ENCODE peak calls at places on chromosomes 7 and 10, in nine cellular contexts. W is spleen, B is mammary epithelial cell, H is A673, J is HCT116, O is cardiac muscle cell, N is adipocyte, I is H7, F is tibial nerve. Y is an unnamed sample. For H3K27me3, the result is how much of the 10 kb centered on the place peaks cover.

GRCh38 chr7:22676385-22676784 is 50.6 kb upstream of the IL6 start:
- DNase-seq in I (no peak), B (no peak), W (no peak), H (no peak), J (no peak), F (no peak), O (no peak), N (no peak), Y (no peak)

GRCh38 chr7:380226-380550 is 90.2 kb downstream of the FOXL3 start:
- DNase-seq in J (no peak), W (no peak), F (no peak), I (peak), B (no peak), H (no peak), O (peak), N (no peak), Y (no peak)

GRCh38 chr10:118615888-118616287 is 20.4 kb upstream of the PRLHR start:
- DNase-seq in H (peak), N (peak), J (peak), B (peak), F (no peak), I (peak), O (no peak), W (no peak), Y (no peak)

GRCh38 chr7:38801786-38802185 is 107.2 kb downstream of the VPS41 start:
- DNase-seq in J (no peak), W (no peak), B (no peak), I (no peak), F (no peak), N (peak), O (no peak), H (no peak), Y (no peak)

GRCh38 chr7:154640266-154640865 is 362.6 kb downstream of the PAXIP1 start:
- DNase-seq in W (no peak), H (no peak), B (no peak), I (peak), J (no peak), F (no peak), N (no peak), O (peak), Y (no peak)

GRCh38 chr10:114372179-114372578 is 32.1 kb downstream of the AFAP1L2 start:
- DNase-seq in H (no peak), F (no peak), W (no peak), J (no peak), I (no peak), B (no peak), N (no peak), O (no peak), Y (no peak)

GRCh38 chr7:23594879-23595604 is 2.1 kb upstream of the CCDC126 start:
- DNase-seq in H (no peak), I (no peak), J (peak), F (no peak), B (peak), W (no peak), O (no peak), N (no peak), Y (no peak)

GRCh38 chr10:63631971-63632370 is 110.8 kb downstream of the REEP3 start:
- DNase-seq in N (peak), H (peak), F (no peak), W (no peak), O (no peak), J (no peak), B (no peak), I (no peak), Y (no peak)

GRCh38 chr7:55928006-55928767 is 23.5 kb upstream of the MRPS17 start:
- DNase-seq in B (no peak), O (no peak), F (no peak), I (no peak), N (no peak), W (no peak), J (no peak), H (no peak), Y (no peak)

GRCh38 chr7:21256310-21256877 is 171.5 kb upstream of the SP4 start:
- DNase-seq in N (peak), B (peak), I (no peak), O (peak), F (no peak), J (peak), H (peak), W (no peak), Y (no peak)

GRCh38 chr7:157233677-157234076 is 95.0 kb downstream of the UBE3C start:
- DNase-seq in B (no peak), W (no peak), O (no peak), N (no peak), H (no peak), J (no peak), I (no peak), F (no peak), Y (no peak)

GRCh38 chr7:142880886-142881505 is 4.5 kb downstream of the TRPV6 start:
- DNase-seq in J (peak), F (no peak), W (no peak), B (no peak), H (peak), I (peak), O (peak), N (peak), Y (no peak)

GRCh38 chr7:100128602-100128963 is 1.8 kb downstream of the MBLAC1 start:
- DNase-seq in O (no peak), I (no peak), B (no peak), J (no peak), N (no peak), W (no peak), F (no peak), H (no peak), Y (no peak)

GRCh38 chr10:84076540-84077195 is 62.6 kb upstream of the GHITM start:
- DNase-seq in W (no peak), H (peak), F (no peak), J (no peak), N (peak), O (no peak), B (no peak), I (peak), Y (no peak)

GRCh38 chr7:105602325-105603305 is 21.3 kb upstream of the EFCAB10 start:
- DNase-seq in N (peak), J (no peak), O (no peak), I (no peak), F (no peak), B (no peak), H (peak), W (no peak), Y (no peak)

GRCh38 chr7:81956520-81956919 is 186.7 kb upstream of the HGF start:
- DNase-seq in H (peak), B (no peak), F (no peak), J (peak), N (peak), O (peak), W (no peak), I (peak), Y (no peak)

GRCh38 chr7:84107259-84107658 is 87.3 kb downstream of the SEMA3A start:
- DNase-seq in B (no peak), W (no peak), N (peak), F (no peak), H (peak), J (no peak), I (no peak), O (no peak), Y (no peak)

GRCh38 chr7:20064974-20065862 is 152.0 kb downstream of the MACC1 start:
- DNase-seq in B (peak), I (no peak), H (no peak), N (peak), W (no peak), O (peak), F (no peak), J (peak), Y (no peak)

DNA sequence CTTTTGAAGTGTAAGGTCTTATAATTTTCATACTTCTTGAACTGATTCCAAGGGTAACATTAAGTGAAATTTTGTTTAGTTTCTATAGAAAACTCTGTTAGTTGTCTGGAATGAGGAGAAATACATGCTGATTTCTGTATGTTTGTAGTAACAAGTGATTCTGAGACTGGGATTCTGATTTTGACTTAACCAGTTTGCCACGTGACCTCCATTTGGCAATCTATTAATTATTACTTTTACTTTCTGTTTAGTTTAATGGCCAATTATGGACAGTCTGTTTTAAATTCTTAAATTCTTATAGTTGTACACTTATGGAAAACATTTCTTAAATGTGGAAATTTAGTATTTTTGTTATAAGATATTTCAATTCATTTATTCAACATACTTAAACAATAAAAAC is 163.1 kb downstream of the ADK start:
- DNase-seq in J (no peak), O (no peak), W (no peak), B (no peak), N (peak), H (no peak), F (no peak), I (no peak), Y (no peak)
- H3K4me3 ChIP-seq in J (no peak), O (no peak), W (peak), B (peak), N (peak), H (peak), F (no peak), I (no peak), Y (no peak)

GRCh38 chr7:158373761-158374545 is 213.7 kb downstream of the PTPRN2 start:
- DNase-seq in J (no peak), N (no peak), O (no peak), B (no peak), F (no peak), W (peak), I (no peak), H (no peak), Y (no peak)

GRCh38 chr7:158377800-158378623 is 209.6 kb downstream of the PTPRN2 start:
- DNase-seq in N (no peak), J (no peak), H (no peak), B (no peak), I (no peak), O (no peak), F (no peak), W (peak), Y (no peak)

GRCh38 chr7:158374586-158374985 is 213.0 kb downstream of the PTPRN2 start:
- DNase-seq in F (no peak), N (no peak), W (no peak), I (no peak), J (no peak), H (no peak), O (no peak), B (peak), Y (no peak)

GRCh38 chr7:158372400-158373302 is 215.0 kb downstream of the PTPRN2 start:
- DNase-seq in N (no peak), I (no peak), B (no peak), F (no peak), O (no peak), J (no peak), H (no peak), W (peak), Y (no peak)

GRCh38 chr7:158375034-158375433 is 212.6 kb downstream of the PTPRN2 start:
- DNase-seq in J (no peak), B (no peak), I (no peak), N (no peak), H (no peak), O (no peak), W (peak), F (no peak), Y (no peak)
- H3K27me3 ChIP-seq in J (under half), B (under half), I (under half), N (under half), H (under half), O (under half), W (under half), F (under half), Y (under half)

GRCh38 chr10:89303161-89303560 is 1.3 kb downstream of the IFIT2 start:
- DNase-seq in O (no peak), N (no peak), B (no peak), W (no peak), H (no peak), F (no peak), I (no peak), J (no peak), Y (no peak)
- H3K4me3 ChIP-seq in O (no peak), N (peak), B (no peak), W (peak), H (no peak), F (peak), I (no peak), J (no peak), Y (peak)

GRCh38 chr7:27211084-27211446 is 11.2 kb upstream of the HOXA13 start:
- DNase-seq in N (no peak), B (no peak), J (no peak), I (no peak), H (no peak), F (no peak), W (no peak), O (no peak), Y (no peak)

GRCh38 chr7:27209933-27210440 is 10.1 kb upstream of the HOXA13 start:
- DNase-seq in F (no peak), O (no peak), W (no peak), B (no peak), N (no peak), I (no peak), J (no peak), H (no peak), Y (no peak)

GRCh38 chr7:27208998-27209397 is 9.1 kb upstream of the HOXA13 start:
- DNase-seq in B (no peak), F (no peak), W (no peak), I (no peak), J (no peak), N (no peak), H (no peak), O (no peak), Y (no peak)

GRCh38 chr7:27211694-27212316 is 11.9 kb upstream of the HOXA13 start:
- DNase-seq in N (no peak), B (no peak), J (no peak), I (no peak), O (no peak), H (no peak), W (no peak), F (no peak), Y (no peak)

GRCh38 chr7:27210441-27211083 is 10.7 kb upstream of the HOXA13 start:
- DNase-seq in F (peak), J (no peak), N (peak), B (peak), W (peak), H (peak), O (peak), I (peak), Y (no peak)
- H3K27me3 ChIP-seq in F (half or more), J (under half), N (half or more), B (under half), W (half or more), H (half or more), O (half or more), I (half or more), Y (under half)

DNA sequence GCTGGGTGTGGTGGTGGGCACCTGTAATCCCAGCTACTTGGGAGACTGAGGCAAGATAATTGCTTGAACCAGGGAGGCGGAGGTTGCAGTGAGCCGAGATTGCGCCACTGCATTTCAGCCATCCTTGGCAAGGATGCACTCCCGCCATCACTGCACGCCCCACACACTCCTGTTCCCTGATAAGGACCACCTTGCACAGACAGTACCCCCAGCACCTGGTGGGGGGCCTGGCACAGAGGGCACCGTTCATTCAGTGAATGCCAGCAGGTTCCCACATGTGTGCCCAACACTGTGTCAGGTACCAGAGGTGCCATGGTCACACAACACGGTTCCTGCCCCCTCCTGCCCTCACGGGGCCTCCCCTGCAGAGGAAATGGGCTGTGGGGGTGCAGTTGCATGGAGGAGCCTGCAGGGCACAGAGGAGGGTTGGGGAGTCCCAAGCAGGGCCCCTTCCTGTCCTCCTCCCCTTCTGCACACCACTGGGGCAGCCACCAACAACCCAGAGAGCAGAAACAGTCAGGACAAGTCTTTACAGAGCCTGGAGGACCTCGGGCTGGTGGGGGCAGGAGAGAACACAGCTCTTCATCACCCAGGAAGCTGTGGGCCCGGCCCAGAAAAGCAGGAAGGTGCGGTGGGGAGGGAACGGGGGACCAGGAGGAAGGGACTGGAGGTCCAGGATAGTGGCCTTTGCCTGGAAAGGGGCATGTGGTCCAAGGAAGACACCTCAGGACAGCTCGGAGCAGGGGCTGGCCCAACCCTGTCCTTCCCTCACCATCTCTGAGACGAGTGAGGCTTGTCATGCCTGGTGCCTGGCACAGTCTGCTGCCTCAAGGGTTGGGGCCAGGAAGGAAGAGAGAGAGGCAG is 7.1 kb downstream of the CRYGN start:
- DNase-seq in J (no peak), F (no peak), I (peak), B (peak), H (no peak), N (no peak), W (no peak), O (no peak), Y (no peak)
- H3K4me3 ChIP-seq in J (no peak), F (no peak), I (no peak), B (no peak), H (no peak), N (no peak), W (no peak), O (no peak), Y (no peak)

DNA sequence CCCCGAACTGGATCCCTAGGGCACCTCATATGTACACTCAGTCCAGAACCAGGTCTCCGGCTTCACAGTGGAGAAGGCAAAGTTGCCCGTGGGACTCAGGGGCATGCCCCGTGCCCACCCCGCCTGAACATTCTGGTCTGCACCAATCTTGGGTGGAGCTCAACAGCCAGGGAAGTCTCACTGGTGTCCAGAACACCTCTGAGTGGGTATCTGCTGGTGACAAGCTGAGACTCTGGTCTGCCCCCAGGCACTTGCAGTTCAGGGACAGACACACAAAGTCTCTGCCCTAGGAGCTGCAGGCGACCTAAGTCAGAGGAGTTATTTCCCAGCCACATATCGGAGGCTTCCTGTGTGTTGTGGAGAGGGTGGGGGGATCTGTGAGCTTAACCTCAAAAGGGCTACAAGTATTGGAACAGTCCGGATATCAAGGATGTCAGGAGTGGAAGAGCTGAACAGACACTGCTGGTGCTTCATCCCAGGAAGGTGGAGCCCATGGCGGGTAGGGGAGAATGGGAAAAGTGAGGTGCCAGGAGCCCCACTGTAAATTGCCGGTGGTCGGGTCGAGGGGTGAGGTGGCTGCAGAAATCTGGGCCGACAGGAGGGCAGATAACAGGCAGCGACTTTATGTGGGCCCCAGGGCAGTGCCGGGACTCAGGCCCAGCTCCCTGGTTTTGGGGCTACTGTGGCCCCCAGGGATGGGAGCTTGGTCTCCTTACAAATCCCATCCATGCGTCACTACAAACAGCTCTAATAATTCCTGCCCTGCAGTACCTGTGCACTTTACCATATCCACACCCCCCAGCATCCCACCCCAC is 8.6 kb upstream of the TLX1 start:
- DNase-seq in I (no peak), N (no peak), F (no peak), B (no peak), O (no peak), J (no peak), H (no peak), W (peak), Y (no peak)
- H3K27me3 ChIP-seq in I (half or more), N (half or more), F (half or more), B (under half), O (half or more), J (under half), H (half or more), W (half or more), Y (half or more)

GRCh38 chr7:30032310-30033125 is 4.3 kb downstream of the PLEKHA8 start:
- DNase-seq in H (no peak), I (no peak), F (no peak), J (no peak), B (no peak), N (peak), W (no peak), O (no peak), Y (no peak)
- H3K4me3 ChIP-seq in H (no peak), I (no peak), F (no peak), J (no peak), B (no peak), N (no peak), W (no peak), O (no peak), Y (no peak)

Y was measured in BJ.